ENCODE peak calls at places on chromosomes 3 and 15, in nine cellular contexts. H is right lobe of liver, Q is fibroblast of gingiva, I is ovary, C is germinal center, V is MCF 10A, T is tibial nerve, K is HT1080, G is NCI-H1105. M is an unnamed sample.

GRCh38 chr15:40974921-40975320 is 21.6 kb downstream of the CHAC1 start:
- DNase-seq in H (no peak), Q (no peak), I (no peak), C (no peak), V (no peak), T (no peak), K (no peak), G (no peak), M (no peak)

GRCh38 chr15:63178034-63178433 is 11.4 kb upstream of the RAB8B start:
- DNase-seq in H (peak), Q (no peak), I (no peak), C (no peak), V (no peak), T (no peak), K (no peak), G (no peak), M (no peak)

GRCh38 chr3:31137718-31138465 is 243.4 kb upstream of the GADL1 start:
- DNase-seq in H (no peak), Q (no peak), I (no peak), C (no peak), V (no peak), T (no peak), K (no peak), G (no peak), M (no peak)

GRCh38 chr15:101045835-101046691 is 126.9 kb downstream of the LRRK1 start:
- DNase-seq in H (no peak), Q (no peak), I (peak), C (no peak), V (no peak), T (no peak), K (no peak), G (no peak), M (no peak)

GRCh38 chr3:29381595-29381994 is 100.7 kb downstream of the RBMS3 start:
- DNase-seq in H (no peak), Q (no peak), I (no peak), C (no peak), V (no peak), T (no peak), K (no peak), G (no peak), M (no peak)

GRCh38 chr15:53869806-53870073 is 108.5 kb upstream of the UNC13C start:
- DNase-seq in H (no peak), Q (no peak), I (no peak), C (no peak), V (no peak), T (no peak), K (no peak), G (no peak), M (no peak)

GRCh38 chr3:46681387-46681786 is 12.1 kb downstream of the ALS2CL start:
- DNase-seq in H (no peak), Q (no peak), I (no peak), C (no peak), V (no peak), T (no peak), K (no peak), G (no peak), M (no peak)

GRCh38 chr15:91140561-91140960 is 40.5 kb downstream of the SV2B start:
- DNase-seq in H (no peak), Q (no peak), I (no peak), C (no peak), V (no peak), T (no peak), K (no peak), G (no peak), M (no peak)

GRCh38 chr3:10417849-10418248 is 87.5 kb downstream of the ATP2B2 start:
- DNase-seq in H (no peak), Q (no peak), I (no peak), C (no peak), V (peak), T (no peak), K (peak), G (no peak), M (no peak)

GRCh38 chr15:57611938-57612337 is 20.2 kb downstream of the MYZAP start:
- DNase-seq in H (peak), Q (peak), I (no peak), C (no peak), V (peak), T (no peak), K (peak), G (no peak), M (no peak)

GRCh38 chr3:142952272-142953193 is 10.9 kb downstream of the PAQR9 start:
- DNase-seq in H (no peak), Q (no peak), I (no peak), C (no peak), V (no peak), T (no peak), K (no peak), G (no peak), M (no peak)

GRCh38 chr3:150106752-150107428 is 136.2 kb upstream of the PFN2 start:
- DNase-seq in H (no peak), Q (peak), I (no peak), C (no peak), V (peak), T (no peak), K (peak), G (no peak), M (peak)

GRCh38 chr3:160076519-160076918 is 87.9 kb downstream of the IL12A start:
- DNase-seq in H (no peak), Q (no peak), I (no peak), C (no peak), V (no peak), T (no peak), K (no peak), G (no peak), M (no peak)

GRCh38 chr3:167887096-167887495 is 151.6 kb downstream of the SERPINI1 start:
- DNase-seq in H (no peak), Q (peak), I (no peak), C (no peak), V (peak), T (no peak), K (peak), G (no peak), M (no peak)

GRCh38 chr15:66566963-66567531 is 1.2 kb upstream of the LCTL start:
- DNase-seq in H (peak), Q (peak), I (peak), C (peak), V (peak), T (no peak), K (peak), G (peak), M (peak)

GRCh38 chr15:29822685-29823459 is 604 bp upstream of the TJP1 start:
- DNase-seq in H (peak), Q (peak), I (no peak), C (no peak), V (peak), T (peak), K (peak), G (no peak), M (no peak)

M was measured in DMS 273 treated with DMSO at 0.1 percent for 48 hours.